ENCODE peak calls at places on chromosomes 13 and 19, in six cellular contexts. J is activated naive CD8-positive, alpha-beta T cell treated with anti-CD3 and anti-CD28 coated beads, Interleukin-2, amount 50 U/mL, for 24 hours; U is cardiac muscle cell; B is WTC11; D is NCI-H1436; S is Peyer's patch. Z is an unnamed sample.

GRCh38 chr19:55178781-55179569 is 1.1 kb downstream of the SYT5 start:
- DNase-seq in D (peak), B (peak), J (peak), S (peak), U (peak), Z (peak)

GRCh38 chr13:50156140-50156539 is 140.9 kb downstream of the KCNRG start:
- DNase-seq in J (no peak), D (no peak), S (no peak), B (no peak), U (no peak), Z (no peak)

GRCh38 chr19:40717880-40718773 is 1.2 kb downstream of the ITPKC start:
- DNase-seq in D (no peak), B (no peak), U (peak), S (peak), J (no peak), Z (no peak)

GRCh38 chr13:77521595-77522367 is 13.7 kb upstream of the SCEL start:
- DNase-seq in B (peak), S (no peak), U (no peak), D (no peak), J (no peak), Z (no peak)

GRCh38 chr13:112648966-112649690 is 40.7 kb upstream of the ATP11A start:
- DNase-seq in S (no peak), U (no peak), D (no peak), B (no peak), J (no peak), Z (no peak)

GRCh38 chr19:53951436-53951835 is 11.3 kb upstream of the CACNG8 start:
- DNase-seq in S (no peak), B (no peak), J (no peak), D (no peak), U (no peak), Z (no peak)

GRCh38 chr19:31699421-31699820 is 350.2 kb upstream of the TSHZ3 start:
- DNase-seq in S (no peak), U (no peak), D (no peak), B (no peak), J (no peak), Z (no peak)

GRCh38 chr19:3683405-3683865 is 16.8 kb downstream of the PIP5K1C start:
- DNase-seq in D (no peak), S (no peak), B (peak), J (no peak), U (no peak), Z (no peak)

GRCh38 chr13:113155982-113156655 is 2.3 kb upstream of the PROZ start:
- DNase-seq in J (no peak), B (no peak), D (no peak), S (no peak), U (no peak), Z (no peak)

GRCh38 chr19:12841094-12841493 is 2.8 kb downstream of the MAST1 start:
- DNase-seq in J (no peak), D (peak), S (no peak), B (peak), U (peak), Z (peak)

GRCh38 chr13:19596960-19597361 is 35.6 kb upstream of the TPTE2 start:
- DNase-seq in S (no peak), J (no peak), U (no peak), D (no peak), B (no peak), Z (no peak)

GRCh38 chr13:61531383-61532065 is 115.9 kb upstream of the PCDH20 start:
- DNase-seq in J (no peak), S (no peak), U (no peak), D (no peak), B (no peak), Z (no peak)

GRCh38 chr13:42612021-42612765 is 38.2 kb downstream of the TNFSF11 start:
- DNase-seq in S (no peak), D (no peak), J (no peak), U (no peak), B (no peak), Z (no peak)

GRCh38 chr13:103859952-103860351 is 793.7 kb upstream of the SLC10A2 start:
- DNase-seq in U (no peak), J (no peak), S (no peak), B (no peak), D (no peak), Z (no peak)

GRCh38 chr19:48501446-48501960 is 10.1 kb downstream of the LMTK3 start:
- DNase-seq in J (peak), B (peak), S (peak), D (peak), U (no peak), Z (no peak)

GRCh38 chr13:90447735-90448103 is 899.8 kb upstream of the MIR17HG start:
- DNase-seq in B (no peak), U (no peak), J (no peak), S (no peak), D (no peak), Z (no peak)

GRCh38 chr13:32956595-32956933 is 59.7 kb upstream of the KL start:
- DNase-seq in B (no peak), S (no peak), U (no peak), J (no peak), D (no peak), Z (no peak)

GRCh38 chr19:46958542-46958941 is 61.1 kb upstream of the NPAS1 start:
- DNase-seq in S (no peak), B (no peak), U (no peak), D (no peak), J (no peak), Z (no peak)

GRCh38 chr19:41626877-41627276 is at the start of gene CEACAM4:
- DNase-seq in J (no peak), S (no peak), B (no peak), D (no peak), U (no peak), Z (no peak)

GRCh38 chr19:2631213-2631821 is 71.2 kb downstream of the GNG7 start:
- DNase-seq in B (no peak), S (no peak), U (no peak), D (no peak), J (no peak), Z (no peak)

GRCh38 chr13:72782717-72783116 is 784 bp downstream of the PIBF1 start:
- DNase-seq in J (no peak), D (no peak), B (no peak), U (no peak), S (no peak), Z (no peak)

GRCh38 chr19:6528544-6529121 is 2.2 kb upstream of the TNFSF9 start:
- DNase-seq in S (peak), J (no peak), D (no peak), U (peak), B (peak), Z (no peak)

GRCh38 chr19:19213822-19214558 is 2.2 kb downstream of the NCAN start:
- DNase-seq in D (no peak), S (no peak), U (no peak), J (no peak), B (peak), Z (peak)

GRCh38 chr19:12884926-12885748 is 1.9 kb downstream of the KLF1 start:
- DNase-seq in S (peak), D (peak), B (peak), U (peak), J (peak), Z (peak)

GRCh38 chr19:290539-291521 is at the start of gene PLPP2:
- DNase-seq in U (no peak), B (peak), S (peak), J (peak), D (peak), Z (no peak)

GRCh38 chr13:110301606-110302131 is 5.3 kb downstream of the COL4A1 start:
- DNase-seq in J (no peak), S (no peak), U (no peak), D (no peak), B (no peak), Z (no peak)

GRCh38 chr19:10091892-10092641 is 6.0 kb downstream of the SHFL start:
- DNase-seq in S (no peak), U (no peak), D (no peak), B (no peak), J (no peak), Z (no peak)